ENCODE peak calls at places on chromosomes 11 and 22, in five cellular contexts. N is activated CD4-positive, CD25-positive, alpha-beta regulatory T cell; D is CD8-positive, alpha-beta T cell; M is H9; U is GM12865. E is an unnamed sample.

GRCh38 chr11:102338479-102339010 is 8.5 kb upstream of the BIRC2 start:
- DNase-seq in M (no peak), D (no peak), U (no peak), N (no peak), E (no peak)

GRCh38 chr22:24816841-24817240 is 10.8 kb downstream of the SGSM1 start:
- DNase-seq in D (no peak), N (no peak), U (no peak), M (no peak), E (no peak)

GRCh38 chr11:4890279-4890678 is 8.6 kb downstream of the OR51T1 start:
- DNase-seq in D (no peak), U (no peak), M (no peak), N (no peak), E (no peak)

GRCh38 chr11:12376259-12376971 is 956 bp upstream of the PARVA start:
- DNase-seq in U (no peak), M (no peak), N (no peak), D (no peak), E (no peak)

GRCh38 chr11:131978351-131978750 is 607.9 kb downstream of the NTM start:
- DNase-seq in U (no peak), D (no peak), M (peak), N (no peak), E (no peak)

GRCh38 chr11:94417386-94417987 is 16.3 kb upstream of the GPR83 start:
- DNase-seq in U (peak), M (no peak), N (no peak), D (no peak), E (no peak)

GRCh38 chr11:66653123-66653522 is 14.6 kb downstream of the RBM4 start:
- DNase-seq in D (no peak), N (no peak), U (no peak), M (no peak), E (no peak)

GRCh38 chr22:50192056-50192824 is 6.5 kb downstream of the TRABD start:
- DNase-seq in M (no peak), D (no peak), N (no peak), U (peak), E (no peak)

GRCh38 chr22:42262964-42263363 is 7.5 kb downstream of the TCF20 start:
- DNase-seq in D (no peak), N (no peak), U (peak), M (no peak), E (no peak)

GRCh38 chr11:7690648-7691047 is 15.6 kb downstream of the OVCH2 start:
- DNase-seq in M (no peak), N (no peak), U (no peak), D (no peak), E (no peak)

GRCh38 chr11:26946209-26946828 is 47.6 kb upstream of the FIBIN start:
- DNase-seq in U (no peak), M (no peak), N (no peak), D (no peak), E (no peak)

GRCh38 chr11:63767415-63768231 is 952 bp downstream of the ZFTA start:
- DNase-seq in M (peak), N (no peak), D (peak), U (peak), E (no peak)

GRCh38 chr11:134576721-134577171 is 164.7 kb upstream of the B3GAT1 start:
- DNase-seq in D (no peak), N (no peak), M (no peak), U (no peak), E (no peak)

GRCh38 chr11:67384851-67385366 is 6.9 kb upstream of the RAD9A start:
- DNase-seq in N (no peak), M (no peak), U (no peak), D (no peak), E (no peak)

GRCh38 chr22:20465759-20466077 is 28.1 kb upstream of the SCARF2 start:
- DNase-seq in D (no peak), U (no peak), N (no peak), M (no peak), E (no peak)

GRCh38 chr11:119352857-119353260 is 6.4 kb upstream of the MFRP start:
- DNase-seq in M (peak), D (no peak), N (no peak), U (no peak), E (no peak)

GRCh38 chr11:101127348-101127698 is 2.3 kb downstream of the PGR start:
- DNase-seq in N (no peak), U (no peak), M (peak), D (no peak), E (no peak)

GRCh38 chr11:60810583-60810982 is 25.4 kb downstream of the MS4A10 start:
- DNase-seq in N (no peak), D (no peak), M (no peak), U (peak), E (no peak)

GRCh38 chr11:69307871-69308381 is 14.0 kb downstream of the MYEOV start:
- DNase-seq in M (no peak), D (no peak), N (no peak), U (no peak), E (no peak)

GRCh38 chr11:103806130-103806900 is 230.1 kb upstream of the DDI1 start:
- DNase-seq in N (no peak), U (peak), M (no peak), D (no peak), E (no peak)

GRCh38 chr22:47000888-47001287 is 238.4 kb downstream of the TBC1D22A start:
- DNase-seq in N (no peak), U (no peak), D (no peak), M (no peak), E (no peak)

GRCh38 chr11:131217313-131218297 is 152.8 kb upstream of the NTM start:
- DNase-seq in D (no peak), N (no peak), M (no peak), U (peak), E (no peak)

GRCh38 chr11:65419773-65420481 is 2.7 kb upstream of the NEAT1 start:
- DNase-seq in U (peak), M (peak), N (peak), D (peak), E (no peak)

GRCh38 chr22:35376728-35377472 is 4.0 kb upstream of the HMOX1 start:
- DNase-seq in N (peak), D (no peak), U (peak), M (peak), E (peak)

GRCh38 chr11:64284048-64284961 is at the start of gene BAD:
- DNase-seq in M (peak), D (peak), N (peak), U (peak), E (peak)

GRCh38 chr22:22578702-22579424 is 19.8 kb upstream of the PRAME start:
- DNase-seq in U (no peak), D (no peak), M (no peak), N (no peak), E (no peak)

GRCh38 chr22:45722006-45722405 is 50.4 kb downstream of the ATXN10 start:
- DNase-seq in D (no peak), N (no peak), M (no peak), U (no peak), E (no peak)

GRCh38 chr22:29310065-29310862 is 3.8 kb downstream of the GAS2L1 start:
- DNase-seq in M (no peak), N (no peak), U (no peak), D (no peak), E (no peak)

GRCh38 chr11:128848815-128849455 is 18.2 kb downstream of the KCNJ1 start:
- DNase-seq in N (peak), M (peak), D (peak), U (peak), E (no peak)

GRCh38 chr11:10778217-10778970 is 27.3 kb downstream of the CTR9 start:
- DNase-seq in D (no peak), U (no peak), M (no peak), N (no peak), E (peak)

GRCh38 chr11:1219446-1219835 is 3.4 kb upstream of the MUC5B start:
- DNase-seq in D (no peak), U (no peak), N (no peak), M (no peak), E (no peak)

GRCh38 chr11:108501396-108501795 is 3.2 kb upstream of the POGLUT3 start:
- DNase-seq in M (no peak), D (no peak), N (no peak), U (no peak), E (no peak)

GRCh38 chr11:132184079-132184478 is 813.7 kb downstream of the NTM start:
- DNase-seq in D (no peak), N (no peak), M (no peak), U (no peak), E (no peak)

GRCh38 chr22:35664955-35665577 is 16.8 kb downstream of the APOL6 start:
- DNase-seq in U (no peak), D (no peak), N (no peak), M (no peak), E (no peak)

GRCh38 chr11:71421392-71421950 is 26.7 kb downstream of the DHCR7 start:
- DNase-seq in M (no peak), U (no peak), D (no peak), N (no peak), E (no peak)

GRCh38 chr11:38791346-38791961 is 2193.4 kb upstream of the RAG2 start:
- DNase-seq in D (no peak), N (no peak), M (peak), U (peak), E (no peak)

GRCh38 chr11:2207773-2208621 is 36.4 kb upstream of the TH start:
- DNase-seq in N (no peak), M (peak), D (no peak), U (no peak), E (no peak)